ENCODE peak calls at places on chromosome 3, in four cellular contexts. Y is NCI-H2227 treated with DMSO at 0.1 percent for 48 hours; U is stimulated activated CD4-positive, alpha-beta T cell treated with anti-CD3 and anti-CD28 coated beads, Interleukin-1b, Interleukin-23, amount 100 ng/mL, for 4 hours; P is caudate nucleus. T is an unnamed sample.

GRCh38 chr3:172868565-172869172 is 118.1 kb downstream of the ECT2 start:
- DNase-seq in Y (no peak), U (no peak), P (no peak), T (no peak)

GRCh38 chr3:72810659-72811434 is 37.4 kb downstream of the SHQ1 start:
- DNase-seq in Y (no peak), U (no peak), P (no peak), T (no peak)

GRCh38 chr3:175068587-175068986 is 209.5 kb downstream of the NAALADL2 start:
- DNase-seq in Y (no peak), U (no peak), P (no peak), T (no peak)

GRCh38 chr3:72233571-72233970 is 448.6 kb upstream of the PROK2 start:
- DNase-seq in Y (no peak), U (no peak), P (no peak), T (no peak)

GRCh38 chr3:73497646-73498406 is 126.9 kb downstream of the PDZRN3 start:
- DNase-seq in Y (no peak), U (no peak), P (no peak), T (no peak)

GRCh38 chr3:106349191-106349881 is 480.5 kb upstream of the CBLB start:
- DNase-seq in Y (no peak), U (no peak), P (no peak), T (no peak)

GRCh38 chr3:71984843-71985594 is 200.1 kb upstream of the PROK2 start:
- DNase-seq in Y (no peak), U (no peak), P (peak), T (no peak)

GRCh38 chr3:176789281-176789705 is 408.0 kb downstream of the TBL1XR1 start:
- DNase-seq in Y (no peak), U (no peak), P (no peak), T (peak)

GRCh38 chr3:185081516-185081915 is 71.3 kb downstream of the C3orf70 start:
- DNase-seq in Y (no peak), U (no peak), P (no peak), T (no peak)

GRCh38 chr3:69914395-69914794 is 85.1 kb upstream of the SAMMSON start:
- DNase-seq in Y (no peak), U (no peak), P (no peak), T (peak)

T was measured in bronchial epithelial cell.